ENCODE peak calls at places on chromosome 1, in ten cellular contexts. U is body of pancreas, W is upper lobe of left lung, T is ovary, V is uterus, I is H1, D is heart left ventricle, G is IMR-90, M is right lobe of liver, S is stomach. A is an unnamed sample.

GRCh38 chr1:25055961-25056360 is 125.9 kb upstream of the RUNX3 start:
- DNase-seq in U (no peak), W (no peak), T (no peak), V (no peak), I (no peak), D (no peak), G (no peak), M (no peak), S (no peak), A (no peak)

GRCh38 chr1:183761871-183762270 is 43.0 kb upstream of the RGL1 start:
- DNase-seq in U (no peak), W (no peak), T (no peak), V (no peak), I (no peak), D (no peak), G (peak), M (no peak), S (no peak), A (no peak)

GRCh38 chr1:35192853-35193664 is at the start of gene SFPQ:
- DNase-seq in U (peak), W (peak), T (peak), V (peak), I (peak), D (peak), G (peak), M (peak), S (peak), A (peak)

GRCh38 chr1:55870076-55870475 is 654.9 kb upstream of the USP24 start:
- DNase-seq in U (no peak), W (no peak), T (no peak), V (no peak), I (no peak), D (no peak), G (no peak), M (no peak), S (no peak), A (no peak)

GRCh38 chr1:8422439-8423133 is 104.7 kb downstream of the SLC45A1 start:
- DNase-seq in U (no peak), W (no peak), T (peak), V (peak), I (no peak), D (no peak), G (peak), M (peak), S (no peak), A (peak)

GRCh38 chr1:18481190-18481920 is 625 bp downstream of the KLHDC7A start:
- DNase-seq in U (peak), W (no peak), T (no peak), V (no peak), I (no peak), D (no peak), G (no peak), M (peak), S (peak), A (no peak)

GRCh38 chr1:205430631-205431305 is 8.9 kb upstream of the LEMD1 start:
- DNase-seq in U (peak), W (peak), T (peak), V (peak), I (peak), D (no peak), G (peak), M (peak), S (peak), A (peak)

GRCh38 chr1:115826642-115827041 is 14.3 kb downstream of the NHLH2 start:
- DNase-seq in U (no peak), W (no peak), T (no peak), V (no peak), I (no peak), D (no peak), G (no peak), M (no peak), S (no peak), A (no peak)

GRCh38 chr1:52571783-52572182 is 18.9 kb upstream of the TUT4 start:
- DNase-seq in U (no peak), W (no peak), T (no peak), V (no peak), I (no peak), D (no peak), G (peak), M (no peak), S (no peak), A (no peak)

GRCh38 chr1:233375653-233376052 is 48.1 kb downstream of the MAP3K21 start:
- DNase-seq in U (no peak), W (no peak), T (no peak), V (no peak), I (no peak), D (no peak), G (no peak), M (no peak), S (no peak), A (no peak)

GRCh38 chr1:17558954-17559617 is 19.6 kb downstream of the ARHGEF10L start:
- DNase-seq in U (peak), W (no peak), T (no peak), V (no peak), I (no peak), D (no peak), G (no peak), M (no peak), S (no peak), A (no peak)

GRCh38 chr1:187264995-187265602 is 436.4 kb downstream of the PLA2G4A start:
- DNase-seq in U (peak), W (no peak), T (peak), V (no peak), I (no peak), D (no peak), G (peak), M (no peak), S (no peak), A (no peak)

GRCh38 chr1:92754000-92754787 is 30.7 kb downstream of the EVI5 start:
- DNase-seq in U (no peak), W (no peak), T (no peak), V (no peak), I (no peak), D (no peak), G (peak), M (no peak), S (no peak), A (no peak)

GRCh38 chr1:182972821-182973220 is 19.9 kb upstream of the SHCBP1L start:
- DNase-seq in U (no peak), W (no peak), T (no peak), V (no peak), I (no peak), D (no peak), G (no peak), M (no peak), S (no peak), A (no peak)

GRCh38 chr1:32112800-32113375 is 5.0 kb downstream of the KPNA6 start:
- DNase-seq in U (no peak), W (no peak), T (no peak), V (no peak), I (no peak), D (no peak), G (no peak), M (no peak), S (no peak), A (no peak)

GRCh38 chr1:237864338-237865244 is 26.1 kb downstream of the ZP4 start:
- DNase-seq in U (peak), W (peak), T (peak), V (peak), I (peak), D (peak), G (no peak), M (peak), S (peak), A (peak)

GRCh38 chr1:185696419-185697150 is 37.6 kb upstream of the HMCN1 start:
- DNase-seq in U (no peak), W (peak), T (no peak), V (no peak), I (no peak), D (no peak), G (no peak), M (no peak), S (no peak), A (no peak)

GRCh38 chr1:3995141-3995780 is 95.2 kb upstream of the C1orf174 start:
- DNase-seq in U (no peak), W (no peak), T (no peak), V (no peak), I (no peak), D (no peak), G (no peak), M (no peak), S (no peak), A (no peak)

GRCh38 chr1:178311164-178311563 is 185.6 kb downstream of the CLEC20A start:
- DNase-seq in U (no peak), W (no peak), T (no peak), V (no peak), I (no peak), D (no peak), G (peak), M (no peak), S (no peak), A (no peak)

GRCh38 chr1:90359994-90360393 is 357.1 kb downstream of the BARHL2 start:
- DNase-seq in U (no peak), W (no peak), T (no peak), V (no peak), I (no peak), D (no peak), G (no peak), M (no peak), S (no peak), A (no peak)

GRCh38 chr1:113981962-113982931 is 3.0 kb downstream of the OLFML3 start:
- DNase-seq in U (peak), W (peak), T (peak), V (peak), I (no peak), D (peak), G (peak), M (peak), S (peak), A (peak)

GRCh38 chr1:99069146-99069545 is 64.5 kb upstream of the PLPPR5 start:
- DNase-seq in U (no peak), W (no peak), T (no peak), V (no peak), I (no peak), D (no peak), G (no peak), M (no peak), S (no peak), A (no peak)

GRCh38 chr1:98086796-98087195 is 166.0 kb upstream of the DPYD start:
- DNase-seq in U (no peak), W (no peak), T (no peak), V (no peak), I (no peak), D (no peak), G (peak), M (no peak), S (no peak), A (no peak)

GRCh38 chr1:157455318-157455717 is 97.0 kb downstream of the FCRL5 start:
- DNase-seq in U (no peak), W (no peak), T (no peak), V (no peak), I (no peak), D (no peak), G (no peak), M (no peak), S (no peak), A (no peak)

GRCh38 chr1:31122101-31122735 is 56.7 kb upstream of the PUM1 start:
- DNase-seq in U (no peak), W (no peak), T (no peak), V (no peak), I (no peak), D (no peak), G (no peak), M (no peak), S (no peak), A (no peak)

GRCh38 chr1:17611991-17612390 is 72.5 kb downstream of the ARHGEF10L start:
- DNase-seq in U (no peak), W (no peak), T (no peak), V (no peak), I (no peak), D (no peak), G (peak), M (no peak), S (no peak), A (no peak)

GRCh38 chr1:222416001-222416791 is 131.7 kb downstream of the HHIPL2 start:
- DNase-seq in U (no peak), W (no peak), T (no peak), V (no peak), I (no peak), D (no peak), G (peak), M (no peak), S (no peak), A (no peak)

GRCh38 chr1:67983867-67984266 is 66.6 kb downstream of the DIRAS3 start:
- DNase-seq in U (no peak), W (no peak), T (no peak), V (no peak), I (no peak), D (no peak), G (no peak), M (no peak), S (no peak), A (no peak)

GRCh38 chr1:225471453-225472301 is 43.8 kb upstream of the LBR start:
- DNase-seq in U (peak), W (peak), T (no peak), V (peak), I (peak), D (no peak), G (no peak), M (no peak), S (no peak), A (no peak)

GRCh38 chr1:206497774-206498173 is 9.6 kb upstream of the RASSF5 start:
- DNase-seq in U (no peak), W (peak), T (no peak), V (no peak), I (no peak), D (no peak), G (no peak), M (no peak), S (no peak), A (no peak)

GRCh38 chr1:206496131-206496793 is 11.1 kb upstream of the RASSF5 start:
- DNase-seq in U (peak), W (no peak), T (no peak), V (no peak), I (no peak), D (no peak), G (no peak), M (peak), S (peak), A (no peak)

GRCh38 chr1:206495011-206495461 is 12.3 kb upstream of the RASSF5 start:
- DNase-seq in U (peak), W (no peak), T (no peak), V (no peak), I (no peak), D (no peak), G (no peak), M (no peak), S (no peak), A (no peak)

GRCh38 chr1:206497363-206497762 is 10.0 kb upstream of the RASSF5 start:
- DNase-seq in U (no peak), W (no peak), T (no peak), V (no peak), I (no peak), D (no peak), G (no peak), M (no peak), S (no peak), A (no peak)

GRCh38 chr1:206495493-206496046 is 11.8 kb upstream of the RASSF5 start:
- DNase-seq in U (no peak), W (no peak), T (no peak), V (no peak), I (no peak), D (no peak), G (no peak), M (no peak), S (no peak), A (no peak)
- H3K27ac ChIP-seq in U (peak), W (peak), T (no peak), V (peak), I (no peak), D (peak), G (no peak), M (no peak), S (no peak), A (no peak)

GRCh38 chr1:93846929-93847810 is 31.8 kb downstream of the DNTTIP2 start:
- DNase-seq in U (peak), W (peak), T (peak), V (peak), I (peak), D (peak), G (peak), M (peak), S (peak), A (peak)
- TF ChIP-seq POLR2A in U (peak), W (no peak), T (peak), V (peak), I (no peak), D (peak), G (peak), M (peak), S (no peak), A (peak)

GRCh38 chr1:203478986-203479385 is 3.4 kb downstream of the PRELP start:
- DNase-seq in U (no peak), W (no peak), T (no peak), V (no peak), I (no peak), D (no peak), G (no peak), M (no peak), S (no peak), A (no peak)

GRCh38 chr1:203477748-203478147 is 2.1 kb downstream of the PRELP start:
- DNase-seq in U (no peak), W (no peak), T (no peak), V (no peak), I (no peak), D (no peak), G (no peak), M (no peak), S (no peak), A (no peak)

GRCh38 chr1:203480084-203480483 is 4.5 kb downstream of the PRELP start:
- DNase-seq in U (no peak), W (no peak), T (no peak), V (no peak), I (no peak), D (no peak), G (peak), M (no peak), S (no peak), A (no peak)

GRCh38 chr1:203479646-203480045 is 4.0 kb downstream of the PRELP start:
- DNase-seq in U (no peak), W (no peak), T (no peak), V (no peak), I (no peak), D (no peak), G (peak), M (no peak), S (no peak), A (no peak)

DNA sequence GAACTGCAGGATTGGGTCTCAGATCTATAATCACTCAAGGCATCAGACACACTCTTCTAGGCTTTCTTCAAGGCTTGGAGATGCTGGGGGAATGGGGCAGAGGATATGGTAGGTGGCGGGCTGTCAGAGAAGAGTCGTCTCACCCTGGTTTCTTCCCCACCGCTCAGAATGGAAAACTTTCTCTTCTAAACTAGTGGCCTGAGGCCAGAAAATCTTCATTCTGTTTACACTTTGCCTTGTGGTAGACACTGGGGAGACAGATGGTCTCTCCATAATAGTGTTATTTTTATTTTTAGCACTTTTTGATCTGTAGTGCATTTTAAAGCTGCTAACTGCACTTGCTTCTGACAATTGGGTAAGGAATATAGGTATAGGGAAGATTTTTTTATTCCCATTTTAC is 2.6 kb downstream of the PRELP start:
- DNase-seq in U (no peak), W (no peak), T (no peak), V (no peak), I (no peak), D (no peak), G (no peak), M (no peak), S (no peak), A (no peak)
- H3K27ac ChIP-seq in U (no peak), W (peak), T (peak), V (peak), I (no peak), D (no peak), G (no peak), M (no peak), S (no peak), A (peak)

GRCh38 chr1:38938722-38939260 is 2.8 kb downstream of the RHBDL2 start:
- DNase-seq in U (no peak), W (no peak), T (no peak), V (no peak), I (no peak), D (no peak), G (no peak), M (no peak), S (no peak), A (no peak)

GRCh38 chr1:38941093-38941492 is 537 bp downstream of the RHBDL2 start:
- DNase-seq in U (no peak), W (no peak), T (no peak), V (no peak), I (no peak), D (no peak), G (no peak), M (no peak), S (peak), A (no peak)

GRCh38 chr1:38940339-38941047 is 1.1 kb downstream of the RHBDL2 start:
- DNase-seq in U (no peak), W (no peak), T (no peak), V (no peak), I (no peak), D (no peak), G (no peak), M (no peak), S (peak), A (no peak)

GRCh38 chr1:38942664-38943428 is 1.2 kb upstream of the RHBDL2 start:
- DNase-seq in U (no peak), W (no peak), T (no peak), V (no peak), I (no peak), D (no peak), G (no peak), M (no peak), S (no peak), A (no peak)

GRCh38 chr1:38941527-38942019 is at the start of gene RHBDL2:
- DNase-seq in U (peak), W (peak), T (no peak), V (peak), I (peak), D (peak), G (peak), M (peak), S (peak), A (no peak)
- TF ChIP-seq POLR2A in U (no peak), W (no peak), T (no peak), V (no peak), I (no peak), D (no peak), G (no peak), M (no peak), S (no peak), A (no peak)

DNA sequence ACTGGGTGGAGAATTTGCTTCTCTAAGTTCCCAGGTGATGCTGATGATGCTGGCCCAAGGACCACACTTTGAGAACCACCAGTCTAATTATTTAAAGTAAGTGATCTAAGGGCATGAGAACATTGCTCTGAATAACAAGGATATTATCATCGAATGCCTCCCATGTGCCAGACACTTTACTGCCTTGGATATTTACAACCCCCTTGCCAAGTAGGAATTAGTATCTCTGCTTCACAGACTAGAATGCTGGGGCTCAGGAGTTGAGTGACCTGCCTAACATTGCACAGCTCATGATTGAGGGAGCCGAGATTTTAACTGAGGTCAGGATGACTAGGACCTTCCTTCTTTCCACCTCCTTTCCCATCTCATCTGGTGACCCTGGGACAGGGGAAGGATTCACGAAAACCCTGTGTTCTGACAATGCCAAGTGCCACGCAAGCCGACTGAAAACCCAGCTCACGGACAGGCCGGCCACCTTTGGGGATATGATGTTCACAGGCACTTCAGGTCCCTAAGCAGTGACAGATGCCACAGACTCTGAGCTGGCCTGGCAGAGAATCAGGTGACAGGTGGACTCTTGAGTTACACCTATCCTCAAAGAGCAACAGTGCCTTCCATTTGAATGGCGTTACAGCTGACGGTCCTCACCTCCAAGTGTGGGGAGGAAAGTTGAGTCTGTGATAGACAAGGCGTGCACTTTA is 230.7 kb downstream of the TOMM20 start:
- DNase-seq in U (no peak), W (no peak), T (no peak), V (no peak), I (no peak), D (no peak), G (no peak), M (no peak), S (no peak), A (peak)
- H3K27ac ChIP-seq in U (no peak), W (peak), T (no peak), V (no peak), I (no peak), D (peak), G (no peak), M (peak), S (no peak), A (no peak)